ENCODE peak calls at places on chromosomes 5 and 9, in five cellular contexts. One of them, this sample, is unnamed.

GRCh38 chr5:63959177-63959982 is 2.9 kb downstream of the HTR1A start:
- DNase-seq in neural crest cell: peak
- DNase-seq in upper lobe of right lung: peak
- DNase-seq in neural progenitor cell: peak
- DNase-seq in prostate gland: no peak
- DNase-seq in this sample: no peak

GRCh38 chr9:28234899-28235277 is 661.6 kb upstream of the C9orf72 start:
- DNase-seq in neural crest cell: no peak
- DNase-seq in upper lobe of right lung: no peak
- DNase-seq in neural progenitor cell: no peak
- DNase-seq in prostate gland: no peak
- DNase-seq in this sample: peak

GRCh38 chr9:88952086-88952615 is 39.1 kb upstream of the S1PR3 start:
- DNase-seq in neural crest cell: no peak
- DNase-seq in upper lobe of right lung: no peak
- DNase-seq in neural progenitor cell: no peak
- DNase-seq in prostate gland: no peak
- DNase-seq in this sample: no peak

GRCh38 chr9:34463098-34463900 is 4.7 kb downstream of the DNAI1 start:
- DNase-seq in neural crest cell: no peak
- DNase-seq in upper lobe of right lung: no peak
- DNase-seq in neural progenitor cell: no peak
- DNase-seq in prostate gland: no peak
- DNase-seq in this sample: peak

GRCh38 chr9:72734631-72735030 is 213.2 kb downstream of the TMC1 start:
- DNase-seq in neural crest cell: no peak
- DNase-seq in upper lobe of right lung: no peak
- DNase-seq in neural progenitor cell: no peak
- DNase-seq in prostate gland: no peak
- DNase-seq in this sample: no peak

GRCh38 chr5:124285733-124286132 is 460.7 kb downstream of the ZNF608 start:
- DNase-seq in neural crest cell: no peak
- DNase-seq in upper lobe of right lung: no peak
- DNase-seq in neural progenitor cell: no peak
- DNase-seq in prostate gland: no peak
- DNase-seq in this sample: no peak

GRCh38 chr5:65623482-65623881 is 651 bp downstream of the TRIM23 start:
- DNase-seq in neural crest cell: no peak
- DNase-seq in upper lobe of right lung: no peak
- DNase-seq in neural progenitor cell: peak
- DNase-seq in prostate gland: no peak
- DNase-seq in this sample: no peak

GRCh38 chr5:143403607-143404415 is at the start of gene NR3C1:
- DNase-seq in neural crest cell: peak
- DNase-seq in upper lobe of right lung: peak
- DNase-seq in neural progenitor cell: peak
- DNase-seq in prostate gland: peak
- DNase-seq in this sample: peak

GRCh38 chr5:85397451-85397850 is 1012.8 kb upstream of the EDIL3 start:
- DNase-seq in neural crest cell: no peak
- DNase-seq in upper lobe of right lung: no peak
- DNase-seq in neural progenitor cell: no peak
- DNase-seq in prostate gland: no peak
- DNase-seq in this sample: no peak

GRCh38 chr9:21267141-21267540 is 27.3 kb upstream of the IFNA14 start:
- DNase-seq in neural crest cell: no peak
- DNase-seq in upper lobe of right lung: no peak
- DNase-seq in neural progenitor cell: no peak
- DNase-seq in prostate gland: peak
- DNase-seq in this sample: no peak

GRCh38 chr9:38443181-38443580 is 18.9 kb upstream of the IGFBPL1 start:
- DNase-seq in neural crest cell: no peak
- DNase-seq in upper lobe of right lung: no peak
- DNase-seq in neural progenitor cell: no peak
- DNase-seq in prostate gland: no peak
- DNase-seq in this sample: no peak

GRCh38 chr9:113349434-113350337 is at the start of gene BSPRY:
- DNase-seq in neural crest cell: no peak
- DNase-seq in upper lobe of right lung: peak
- DNase-seq in neural progenitor cell: peak
- DNase-seq in prostate gland: no peak
- DNase-seq in this sample: no peak

GRCh38 chr5:93151896-93152295 is 429.1 kb downstream of the NR2F1-AS1 start:
- DNase-seq in neural crest cell: no peak
- DNase-seq in upper lobe of right lung: no peak
- DNase-seq in neural progenitor cell: no peak
- DNase-seq in prostate gland: no peak
- DNase-seq in this sample: no peak

GRCh38 chr9:35134920-35135319 is 19.3 kb upstream of the ATOSB start:
- DNase-seq in neural crest cell: no peak
- DNase-seq in upper lobe of right lung: no peak
- DNase-seq in neural progenitor cell: no peak
- DNase-seq in prostate gland: no peak
- DNase-seq in this sample: no peak

GRCh38 chr5:30343707-30344106 is 849.8 kb upstream of the CDH6 start:
- DNase-seq in neural crest cell: no peak
- DNase-seq in upper lobe of right lung: no peak
- DNase-seq in neural progenitor cell: no peak
- DNase-seq in prostate gland: no peak
- DNase-seq in this sample: no peak

GRCh38 chr9:120477534-120478001 is 102.4 kb downstream of the CDK5RAP2 start:
- DNase-seq in neural crest cell: peak
- DNase-seq in upper lobe of right lung: no peak
- DNase-seq in neural progenitor cell: peak
- DNase-seq in prostate gland: peak
- DNase-seq in this sample: peak

GRCh38 chr5:16740476-16740875 is 123.7 kb upstream of the RETREG1 start:
- DNase-seq in neural crest cell: no peak
- DNase-seq in upper lobe of right lung: no peak
- DNase-seq in neural progenitor cell: peak
- DNase-seq in prostate gland: no peak
- DNase-seq in this sample: no peak

GRCh38 chr5:113434889-113435288 is at the start of gene TSSK1B:
- DNase-seq in neural crest cell: no peak
- DNase-seq in upper lobe of right lung: no peak
- DNase-seq in neural progenitor cell: no peak
- DNase-seq in prostate gland: no peak
- DNase-seq in this sample: no peak

GRCh38 chr5:146447734-146448380 is 724 bp downstream of the TCERG1 start:
- DNase-seq in neural crest cell: no peak
- DNase-seq in upper lobe of right lung: no peak
- DNase-seq in neural progenitor cell: no peak
- DNase-seq in prostate gland: no peak
- DNase-seq in this sample: no peak

GRCh38 chr5:167642779-167643517 is 648.5 kb upstream of the WWC1 start:
- DNase-seq in neural crest cell: no peak
- DNase-seq in upper lobe of right lung: no peak
- DNase-seq in neural progenitor cell: no peak
- DNase-seq in prostate gland: no peak
- DNase-seq in this sample: peak

GRCh38 chr5:86565197-86565789 is 52.4 kb upstream of the COX7C start:
- DNase-seq in neural crest cell: no peak
- DNase-seq in upper lobe of right lung: no peak
- DNase-seq in neural progenitor cell: no peak
- DNase-seq in prostate gland: no peak
- DNase-seq in this sample: no peak

GRCh38 chr9:20552874-20553624 is 69.2 kb downstream of the MLLT3 start:
- DNase-seq in neural crest cell: no peak
- DNase-seq in upper lobe of right lung: no peak
- DNase-seq in neural progenitor cell: no peak
- DNase-seq in prostate gland: no peak
- DNase-seq in this sample: no peak

GRCh38 chr5:125412051-125412560 is 665.7 kb upstream of the ZNF608 start:
- DNase-seq in neural crest cell: no peak
- DNase-seq in upper lobe of right lung: no peak
- DNase-seq in neural progenitor cell: peak
- DNase-seq in prostate gland: peak
- DNase-seq in this sample: no peak
- TF ChIP-seq CTCF in neural crest cell: peak
- TF ChIP-seq CTCF in upper lobe of right lung: no peak
- TF ChIP-seq CTCF in neural progenitor cell: no peak
- TF ChIP-seq CTCF in prostate gland: no peak
- TF ChIP-seq CTCF in this sample: peak

DNA sequence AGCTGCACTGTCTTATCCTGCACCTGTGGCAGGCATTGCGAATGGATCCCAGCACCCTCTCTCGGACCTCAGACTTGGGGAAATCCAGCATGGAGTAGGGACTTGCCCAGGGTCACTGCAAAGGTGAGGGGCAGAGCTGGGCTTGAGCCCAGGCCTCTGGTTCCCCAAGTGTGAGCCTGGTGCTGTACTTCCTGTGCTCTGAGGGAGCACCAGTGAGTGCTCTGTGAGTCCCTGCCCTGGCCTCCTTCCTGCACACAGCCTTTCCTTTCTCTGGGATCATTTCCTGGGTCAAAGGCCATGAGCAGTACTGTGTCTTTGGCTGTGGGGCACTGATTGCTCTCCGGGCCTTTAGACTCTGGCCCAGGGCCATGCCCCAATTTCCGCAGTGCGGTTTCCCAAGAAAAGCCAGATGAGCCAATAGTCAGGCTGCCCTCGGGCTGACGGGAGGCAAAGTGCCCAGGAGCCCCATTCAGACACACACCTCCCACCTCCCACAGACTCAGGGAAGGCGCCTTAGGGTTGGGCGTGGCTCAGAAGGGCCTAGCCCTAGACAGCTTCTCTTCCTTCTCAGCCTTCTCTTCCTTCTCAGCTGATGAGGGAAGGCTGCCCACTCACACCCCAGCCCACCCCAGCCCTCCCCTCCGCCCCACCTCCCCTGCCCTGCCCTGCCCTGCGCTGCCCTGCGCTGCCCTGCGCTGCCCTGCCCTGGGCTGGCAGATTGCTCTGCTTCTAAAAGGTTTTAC is 23.3 kb upstream of the TRIM14 start:
- DNase-seq in neural crest cell: no peak
- DNase-seq in upper lobe of right lung: peak
- DNase-seq in neural progenitor cell: no peak
- DNase-seq in prostate gland: peak
- DNase-seq in this sample: no peak
- TF ChIP-seq CTCF in neural crest cell: no peak
- TF ChIP-seq CTCF in upper lobe of right lung: no peak
- TF ChIP-seq CTCF in neural progenitor cell: no peak
- TF ChIP-seq CTCF in prostate gland: no peak
- TF ChIP-seq CTCF in this sample: no peak

DNA sequence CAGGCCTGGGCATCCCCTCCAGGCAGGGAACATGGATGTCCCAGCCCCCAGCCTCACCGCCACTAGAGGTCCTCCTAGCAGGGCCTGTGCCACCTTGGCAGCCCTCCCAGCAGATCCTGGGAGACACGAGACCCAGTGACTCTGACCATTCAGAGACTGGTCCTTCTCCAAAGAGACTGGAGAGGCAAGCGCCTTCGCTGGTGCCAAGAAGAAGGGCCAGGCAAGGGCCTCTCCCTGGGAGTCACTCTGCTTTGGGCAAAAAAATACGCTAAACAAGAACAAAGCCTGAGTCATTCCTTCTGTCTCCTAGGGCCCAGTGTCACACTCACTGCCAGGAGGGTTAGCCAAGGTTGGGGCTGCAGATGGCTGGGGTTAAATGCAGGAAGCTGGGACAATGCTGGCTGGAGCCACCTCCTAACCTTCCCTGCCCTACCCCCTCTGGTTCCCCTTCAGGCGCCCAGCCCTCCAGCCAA is 35.3 kb upstream of the SMIM23 start:
- DNase-seq in neural crest cell: no peak
- DNase-seq in upper lobe of right lung: no peak
- DNase-seq in neural progenitor cell: peak
- DNase-seq in prostate gland: no peak
- DNase-seq in this sample: no peak
- TF ChIP-seq CTCF in neural crest cell: no peak
- TF ChIP-seq CTCF in upper lobe of right lung: no peak
- TF ChIP-seq CTCF in neural progenitor cell: peak
- TF ChIP-seq CTCF in prostate gland: no peak
- TF ChIP-seq CTCF in this sample: peak

GRCh38 chr9:8486095-8486494 is 686.5 kb upstream of the DMAC1 start:
- DNase-seq in neural crest cell: no peak
- DNase-seq in upper lobe of right lung: no peak
- DNase-seq in neural progenitor cell: peak
- DNase-seq in prostate gland: peak
- DNase-seq in this sample: no peak
- TF ChIP-seq CTCF in neural crest cell: peak
- TF ChIP-seq CTCF in upper lobe of right lung: peak
- TF ChIP-seq CTCF in neural progenitor cell: peak
- TF ChIP-seq CTCF in prostate gland: peak
- TF ChIP-seq CTCF in this sample: no peak

DNA sequence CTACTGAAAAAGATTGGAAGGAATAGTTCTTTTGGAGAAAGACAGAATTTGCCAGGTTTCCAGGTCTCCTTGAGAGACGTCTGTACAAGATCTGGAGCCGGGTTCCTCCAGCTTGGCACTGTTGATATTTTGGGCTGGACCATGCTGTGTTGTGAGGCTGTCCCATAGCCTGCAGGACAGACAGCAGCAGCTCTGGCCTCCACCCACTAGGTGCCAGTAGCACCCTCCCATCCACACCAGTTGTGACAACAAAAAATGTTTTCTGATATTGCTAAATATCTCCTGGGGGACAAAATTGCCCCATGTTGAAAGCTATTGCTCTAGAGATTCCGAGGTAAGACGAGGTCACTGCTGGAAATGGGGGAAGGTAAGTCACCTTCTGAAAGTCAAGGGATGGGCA is 287.7 kb upstream of the DAP start:
- DNase-seq in neural crest cell: no peak
- DNase-seq in upper lobe of right lung: no peak
- DNase-seq in neural progenitor cell: no peak
- DNase-seq in prostate gland: no peak
- DNase-seq in this sample: no peak
- TF ChIP-seq CTCF in neural crest cell: no peak
- TF ChIP-seq CTCF in upper lobe of right lung: peak
- TF ChIP-seq CTCF in neural progenitor cell: peak
- TF ChIP-seq CTCF in prostate gland: no peak
- TF ChIP-seq CTCF in this sample: no peak